ENCODE peak calls at places on chromosomes 5 and 9, in nine cellular contexts. F is HCT116, G is SK-N-SH, K is PC-3, D is MM.1S, I is neural progenitor cell, H is hepatocyte, Z is GM23248, O is OCI-LY7. E is an unnamed sample.

GRCh38 chr5:178499352-178499751 is 90.8 kb downstream of the COL23A1 start:
- DNase-seq in F (no peak), D (no peak), G (no peak), O (no peak), I (no peak), H (no peak), Z (no peak), K (no peak), E (no peak)

GRCh38 chr9:37942616-37943328 is 38.8 kb upstream of the SLC25A51 start:
- DNase-seq in K (peak), H (no peak), I (no peak), D (no peak), Z (peak), G (no peak), F (no peak), O (no peak), E (peak)

GRCh38 chr5:126900796-126901195 is 123.9 kb downstream of the LMNB1 start:
- DNase-seq in I (no peak), D (no peak), Z (no peak), O (no peak), F (no peak), G (no peak), K (no peak), H (no peak), E (no peak)

GRCh38 chr9:81912135-81912534 is 16.1 kb upstream of the SPATA31D4 start:
- DNase-seq in I (no peak), D (no peak), H (no peak), G (no peak), Z (no peak), F (no peak), K (no peak), O (no peak), E (no peak)

GRCh38 chr9:2623046-2623865 is 1.7 kb downstream of the VLDLR start:
- DNase-seq in I (peak), G (peak), O (no peak), F (no peak), D (no peak), K (no peak), H (peak), Z (peak), E (peak)

GRCh38 chr9:128056086-128056485 is 11.0 kb downstream of the NAIF1 start:
- DNase-seq in I (no peak), H (no peak), F (no peak), Z (no peak), G (no peak), D (no peak), K (no peak), O (no peak), E (no peak)

GRCh38 chr5:4480528-4481404 is 659.4 kb upstream of the ADAMTS16 start:
- DNase-seq in H (no peak), O (no peak), Z (no peak), I (no peak), K (no peak), D (no peak), F (no peak), G (no peak), E (no peak)

GRCh38 chr5:109704255-109704952 is 14.7 kb downstream of the MAN2A1 start:
- DNase-seq in I (no peak), K (no peak), H (no peak), G (no peak), F (no peak), Z (no peak), O (no peak), D (no peak), E (no peak)

GRCh38 chr9:118929317-118929716 is 439.9 kb downstream of the BRINP1 start:
- DNase-seq in H (no peak), D (no peak), F (no peak), O (no peak), I (no peak), Z (peak), K (no peak), G (no peak), E (no peak)

GRCh38 chr5:139752506-139753350 is 42.9 kb upstream of the PSD2 start:
- DNase-seq in D (no peak), F (no peak), I (no peak), O (no peak), H (no peak), K (peak), Z (peak), G (peak), E (no peak)

GRCh38 chr5:178439411-178440162 is 150.6 kb downstream of the COL23A1 start:
- DNase-seq in F (no peak), K (no peak), G (no peak), H (no peak), D (no peak), Z (no peak), O (no peak), I (no peak), E (no peak)

GRCh38 chr9:137436761-137437600 is 4.2 kb downstream of the ENTPD8 start:
- DNase-seq in G (no peak), H (no peak), I (no peak), D (no peak), O (no peak), F (no peak), Z (no peak), K (no peak), E (no peak)
- TF ChIP-seq EZH2phosphoT487 in G (no peak), H (no peak), I (no peak), D (no peak), O (no peak), F (no peak), Z (no peak), K (no peak), E (no peak)

DNA sequence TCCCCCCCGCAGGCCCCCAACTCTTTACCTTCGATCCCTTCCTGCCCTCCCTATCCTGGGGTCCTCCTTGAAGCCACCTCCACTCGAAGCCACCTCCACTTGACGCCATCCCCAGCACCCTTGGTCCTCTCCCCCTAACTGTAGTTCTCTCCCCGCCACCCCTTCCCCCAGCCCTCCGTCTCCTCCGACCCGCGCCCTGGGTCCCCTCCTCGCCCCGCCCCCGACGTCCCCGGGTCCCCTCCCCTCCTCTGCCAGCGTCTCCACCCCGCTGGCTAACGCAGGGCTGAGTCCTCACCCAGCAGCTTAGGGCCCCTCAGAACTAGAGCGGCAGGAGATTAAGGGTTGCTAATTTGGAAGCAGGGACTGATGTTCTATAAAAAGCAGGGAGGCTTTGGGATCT is 30.7 kb upstream of the ANKRD33B start:
- DNase-seq in O (no peak), Z (no peak), G (no peak), F (no peak), I (peak), K (no peak), H (no peak), D (no peak), E (peak)
- H2AFZ ChIP-seq in O (no peak), Z (no peak), G (no peak), F (no peak), I (peak), K (no peak), H (no peak), D (no peak), E (peak)

GRCh38 chr5:2686725-2687124 is 64.8 kb downstream of the IRX2 start:
- DNase-seq in K (no peak), I (peak), D (no peak), O (no peak), G (no peak), F (no peak), H (no peak), Z (peak), E (peak)

GRCh38 chr5:2686296-2686695 is 65.2 kb downstream of the IRX2 start:
- DNase-seq in I (peak), O (no peak), F (no peak), G (no peak), Z (peak), D (no peak), K (no peak), H (no peak), E (no peak)

GRCh38 chr5:2683720-2684119 is 67.8 kb downstream of the IRX2 start:
- DNase-seq in F (no peak), I (no peak), Z (no peak), H (no peak), O (no peak), G (no peak), K (no peak), D (no peak), E (no peak)

GRCh38 chr5:2684606-2685005 is 66.9 kb downstream of the IRX2 start:
- DNase-seq in I (no peak), K (no peak), H (no peak), D (no peak), O (no peak), Z (no peak), F (no peak), G (no peak), E (no peak)

GRCh38 chr5:2685651-2686050 is 65.8 kb downstream of the IRX2 start:
- DNase-seq in O (no peak), G (no peak), H (no peak), Z (peak), F (no peak), I (no peak), D (no peak), K (peak), E (no peak)
- TF ChIP-seq EZH2phosphoT487 in O (no peak), G (no peak), H (no peak), Z (no peak), F (no peak), I (no peak), D (no peak), K (no peak), E (no peak)

DNA sequence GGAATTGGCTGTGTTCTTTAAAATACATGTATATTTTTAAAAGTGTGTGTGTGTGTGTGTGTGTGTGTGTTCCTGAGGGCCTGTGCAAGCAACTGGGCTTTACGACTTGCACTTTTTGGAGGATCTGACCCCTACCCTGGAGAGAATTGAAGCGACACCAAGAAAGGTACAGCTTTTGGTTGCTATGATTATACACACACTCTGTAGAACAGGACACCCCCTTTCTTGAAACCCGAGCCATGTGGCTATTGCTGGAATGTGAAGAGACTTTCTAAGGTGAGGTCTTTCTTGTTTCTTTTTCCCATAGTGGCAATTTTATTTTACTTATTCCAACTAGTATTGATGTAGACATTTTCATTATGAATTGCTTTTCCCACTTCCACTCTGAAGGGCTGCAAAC is 1.0 kb downstream of the SHISAL2B start:
- DNase-seq in O (no peak), F (no peak), H (no peak), I (peak), K (no peak), D (no peak), Z (no peak), G (no peak), E (peak)
- H2AFZ ChIP-seq in O (no peak), F (no peak), H (no peak), I (peak), K (no peak), D (no peak), Z (no peak), G (no peak), E (peak)

GRCh38 chr5:151079838-151080619 is 805 bp downstream of the TNIP1 start:
- DNase-seq in I (no peak), O (no peak), G (peak), H (no peak), K (peak), D (no peak), Z (peak), F (no peak), E (no peak)

GRCh38 chr5:151082274-151082902 is 1.6 kb upstream of the TNIP1 start:
- DNase-seq in F (no peak), D (no peak), I (peak), H (peak), G (peak), Z (peak), K (peak), O (no peak), E (peak)

GRCh38 chr5:151080620-151081425 is at the start of gene TNIP1:
- DNase-seq in Z (peak), I (peak), K (peak), H (peak), G (peak), F (peak), O (peak), D (peak), E (peak)

GRCh38 chr5:151082976-151083651 is 2.3 kb upstream of the TNIP1 start:
- DNase-seq in D (peak), K (peak), Z (no peak), H (peak), O (peak), I (no peak), G (no peak), F (no peak), E (no peak)

DNA sequence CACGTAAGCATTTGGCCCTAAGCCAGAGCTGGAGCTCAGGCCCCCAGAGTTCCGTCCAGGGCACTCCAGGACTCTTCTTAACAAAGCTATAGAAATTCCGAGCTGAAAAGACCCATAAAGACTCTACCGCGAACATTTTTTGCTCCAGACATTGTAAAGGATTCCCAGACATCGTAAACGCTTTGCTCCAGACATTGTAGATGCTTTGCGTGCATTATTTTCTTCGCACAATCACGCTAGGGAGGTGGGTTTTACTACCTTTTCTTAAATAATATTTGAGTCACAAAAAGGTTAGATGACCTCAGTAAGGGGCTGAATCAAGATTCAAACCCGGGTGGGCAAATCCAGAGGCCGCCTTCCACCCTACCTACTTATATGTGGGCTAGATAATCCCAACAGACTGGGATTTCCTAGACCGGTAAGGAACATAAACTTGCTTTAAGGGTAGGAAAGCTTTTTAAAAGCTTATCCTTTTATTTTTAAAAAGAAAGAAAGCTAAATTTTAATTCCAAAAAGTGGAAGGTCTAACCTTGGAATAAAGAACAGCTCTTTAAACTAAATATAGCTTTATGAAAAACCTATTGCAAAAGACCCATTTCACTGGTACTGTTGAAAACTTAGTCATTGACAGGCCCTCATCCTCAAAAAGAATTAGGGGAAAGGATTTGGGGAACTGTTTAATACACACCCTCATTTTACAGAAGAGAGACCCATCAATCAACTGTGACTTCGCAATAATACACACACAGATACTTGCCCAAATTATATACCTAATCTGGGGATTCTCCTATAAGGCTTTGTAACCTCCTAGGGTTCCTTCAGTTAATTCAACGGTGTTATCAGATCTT is 816 bp upstream of the TNIP1 start:
- DNase-seq in F (no peak), K (peak), G (no peak), Z (peak), D (no peak), H (peak), I (no peak), O (no peak), E (no peak)
- TF ChIP-seq EZH2phosphoT487 in F (no peak), K (no peak), G (no peak), Z (no peak), D (no peak), H (no peak), I (no peak), O (no peak), E (no peak)

E was measured in GM23338.